ENCODE peak calls at places on chromosomes 6 and 20, in four cellular contexts. O, X, W and B are unnamed samples.

GRCh38 chr20:44247676-44248419 is 740 bp downstream of the GDAP1L1 start:
- DNase-seq in O (no peak), X (peak), W (no peak), B (no peak)

GRCh38 chr6:11609324-11610071 is 71.9 kb downstream of the TMEM170B start:
- DNase-seq in O (no peak), X (peak), W (no peak), B (no peak)

GRCh38 chr20:2006452-2007381 is 12.9 kb upstream of the PDYN start:
- DNase-seq in O (no peak), X (no peak), W (no peak), B (no peak)

GRCh38 chr6:35583893-35584688 is 71.4 kb upstream of the TULP1 start:
- DNase-seq in O (peak), X (peak), W (no peak), B (no peak)

GRCh38 chr6:129755787-129756186 is 45.8 kb upstream of the ARHGAP18 start:
- DNase-seq in O (no peak), X (no peak), W (no peak), B (no peak)

GRCh38 chr6:6886160-6886885 is 221.4 kb upstream of the RREB1 start:
- DNase-seq in O (no peak), X (no peak), W (no peak), B (no peak)

GRCh38 chr20:32648761-32649615 is 24.8 kb downstream of the C20orf203 start:
- DNase-seq in O (no peak), X (no peak), W (no peak), B (no peak)

GRCh38 chr6:140779341-140779740 is 1353.4 kb upstream of the GJE1 start:
- DNase-seq in O (no peak), X (peak), W (no peak), B (no peak)

GRCh38 chr6:57252975-57253374 is 30.9 kb upstream of the RAB23 start:
- DNase-seq in O (no peak), X (peak), W (no peak), B (no peak)

GRCh38 chr6:123467437-123467836 is 169.3 kb downstream of the TRDN start:
- DNase-seq in O (no peak), X (no peak), W (no peak), B (no peak)

GRCh38 chr6:142838821-142839685 is 105.9 kb downstream of the HIVEP2 start:
- DNase-seq in O (no peak), X (peak), W (no peak), B (no peak)

GRCh38 chr6:43972915-43973304 is 154.3 kb downstream of the MRPL14 start:
- DNase-seq in O (peak), X (peak), W (no peak), B (peak)

GRCh38 chr6:17015551-17016381 is 86.1 kb upstream of the STMND1 start:
- DNase-seq in O (peak), X (no peak), W (no peak), B (no peak)

GRCh38 chr6:33490198-33490597 is 35.8 kb downstream of the ZBTB9 start:
- DNase-seq in O (no peak), X (no peak), W (no peak), B (no peak)

GRCh38 chr20:10647909-10648308 is 25.9 kb downstream of the JAG1 start:
- DNase-seq in O (no peak), X (no peak), W (no peak), B (no peak)

GRCh38 chr6:139977887-139978332 is 603.5 kb upstream of the CITED2 start:
- DNase-seq in O (no peak), X (peak), W (no peak), B (no peak)

GRCh38 chr20:31587545-31588389 is 17.3 kb upstream of the ID1 start:
- DNase-seq in O (peak), X (no peak), W (no peak), B (no peak)

GRCh38 chr20:52047811-52048302 is 143.7 kb downstream of the ZFP64 start:
- DNase-seq in O (no peak), X (no peak), W (no peak), B (no peak)

GRCh38 chr20:33229843-33230242 is 6.0 kb upstream of the BPIFA1 start:
- DNase-seq in O (no peak), X (no peak), W (no peak), B (no peak)

GRCh38 chr6:135576055-135576454 is 78.5 kb upstream of the AHI1 start:
- DNase-seq in O (no peak), X (peak), W (no peak), B (no peak)

GRCh38 chr6:133512410-133513016 is 271.4 kb downstream of the EYA4 start:
- DNase-seq in O (peak), X (peak), W (no peak), B (no peak)

GRCh38 chr6:149545258-149545753 is 537 bp downstream of the PPIL4 start:
- DNase-seq in O (peak), X (peak), W (no peak), B (no peak)

GRCh38 chr20:61099786-61100185 is 152.3 kb upstream of the CDH4 start:
- DNase-seq in O (no peak), X (no peak), W (no peak), B (no peak)

GRCh38 chr6:132188865-132189264 is 212.4 kb downstream of the MOXD1 start:
- DNase-seq in O (no peak), X (peak), W (no peak), B (no peak)

GRCh38 chr6:43499028-43499815 is 10.9 kb downstream of the LRRC73 start:
- DNase-seq in O (no peak), X (no peak), W (no peak), B (no peak)

GRCh38 chr6:161921602-161922400 is 647.9 kb upstream of the AGPAT4 start:
- DNase-seq in O (no peak), X (no peak), W (no peak), B (no peak)

GRCh38 chr6:15796844-15797243 is 134.0 kb upstream of the DTNBP1 start:
- DNase-seq in O (no peak), X (no peak), W (no peak), B (no peak)

GRCh38 chr6:112231609-112232060 is 22.7 kb downstream of the LAMA4 start:
- DNase-seq in O (no peak), X (no peak), W (no peak), B (no peak)

GRCh38 chr6:111047244-111047643 is 40.1 kb upstream of the SLC16A10 start:
- DNase-seq in O (no peak), X (no peak), W (no peak), B (no peak)

GRCh38 chr6:159578629-159579028 is 114.4 kb downstream of the SOD2 start:
- DNase-seq in O (no peak), X (no peak), W (no peak), B (no peak)
- TF ChIP-seq CTCF in O (no peak), X (no peak), W (no peak), B (no peak)

GRCh38 chr6:41477572-41477971 is 68.6 kb upstream of the FOXP4 start:
- DNase-seq in O (no peak), X (no peak), W (no peak), B (no peak)
- TF ChIP-seq CTCF in O (no peak), X (no peak), W (no peak), B (no peak)

GRCh38 chr6:100283288-100283687 is 181.4 kb downstream of the SIM1 start:
- DNase-seq in O (no peak), X (peak), W (no peak), B (no peak)
- TF ChIP-seq CTCF in O (no peak), X (no peak), W (no peak), B (no peak)

GRCh38 chr20:19690462-19690861 is 67.6 kb upstream of the RIN2 start:
- DNase-seq in O (no peak), X (no peak), W (no peak), B (no peak)

GRCh38 chr20:19683822-19684221 is 74.2 kb upstream of the RIN2 start:
- DNase-seq in O (no peak), X (no peak), W (no peak), B (no peak)

GRCh38 chr20:19692100-19692499 is 66.0 kb upstream of the RIN2 start:
- DNase-seq in O (no peak), X (peak), W (no peak), B (no peak)

GRCh38 chr20:19691125-19691524 is 66.9 kb upstream of the RIN2 start:
- DNase-seq in O (no peak), X (no peak), W (no peak), B (no peak)

GRCh38 chr20:19688031-19688806 is 69.8 kb upstream of the RIN2 start:
- DNase-seq in O (peak), X (peak), W (no peak), B (peak)
- TF ChIP-seq CTCF in O (peak), X (peak), W (peak), B (no peak)

GRCh38 chr6:4128072-4128471 is 7.3 kb downstream of the ECI2 start:
- DNase-seq in O (no peak), X (no peak), W (no peak), B (no peak)

GRCh38 chr6:4125500-4125899 is 9.9 kb downstream of the ECI2 start:
- DNase-seq in O (no peak), X (no peak), W (no peak), B (no peak)

GRCh38 chr6:4124361-4124760 is 11.0 kb downstream of the ECI2 start:
- DNase-seq in O (no peak), X (no peak), W (no peak), B (no peak)

GRCh38 chr6:4128748-4129147 is 6.6 kb downstream of the ECI2 start:
- DNase-seq in O (no peak), X (no peak), W (no peak), B (no peak)

DNA sequence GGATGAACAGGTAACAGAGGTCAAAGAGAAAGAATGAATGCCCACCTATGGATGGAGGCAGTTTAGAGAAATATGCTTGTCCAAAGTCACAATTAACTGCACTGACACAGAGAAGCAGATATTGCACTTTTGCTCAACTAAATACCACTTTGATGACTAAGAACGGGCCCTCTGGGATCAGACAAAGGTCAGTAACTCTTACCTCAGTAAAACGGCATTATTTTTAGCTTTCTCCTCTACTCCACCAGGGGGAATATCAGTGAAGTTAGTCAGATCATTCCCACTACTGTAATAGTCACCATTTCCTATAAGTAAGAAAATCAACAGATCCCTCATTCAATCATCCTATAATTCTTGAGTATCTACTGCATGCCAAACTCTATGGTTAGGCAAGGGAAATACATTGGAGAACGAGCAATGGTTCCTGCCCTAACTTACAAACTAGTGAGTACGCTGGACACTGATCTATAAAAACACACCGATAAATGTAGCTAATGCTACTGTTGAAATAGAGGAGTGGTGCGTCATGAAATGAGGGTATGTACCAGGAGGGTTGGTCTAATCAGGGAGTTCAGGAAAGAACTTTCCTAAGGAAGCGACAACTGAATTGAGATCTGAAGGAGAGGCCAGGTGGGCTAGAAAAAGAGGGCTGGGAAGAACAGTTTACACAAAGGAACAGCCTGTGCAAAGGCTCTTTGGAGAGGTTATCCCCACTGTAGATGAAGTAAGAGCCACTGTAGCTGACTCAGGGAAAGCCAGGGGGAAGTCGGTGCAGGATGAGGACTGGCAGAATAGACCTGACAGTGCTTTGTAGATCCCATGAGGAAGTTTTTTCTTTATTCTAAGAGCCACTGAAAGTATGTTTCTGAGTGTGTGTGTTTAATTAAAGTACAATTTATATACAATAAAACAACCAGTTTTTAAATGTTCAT is 9.2 kb downstream of the ECI2 start:
- DNase-seq in O (no peak), X (peak), W (no peak), B (no peak)
- TF ChIP-seq CTCF in O (no peak), X (peak), W (no peak), B (no peak)

GRCh38 chr6:13383280-13384163 is 55.2 kb upstream of the TBC1D7 start:
- DNase-seq in O (no peak), X (no peak), W (no peak), B (no peak)

GRCh38 chr6:13384506-13384905 is 56.2 kb upstream of the TBC1D7 start:
- DNase-seq in O (no peak), X (no peak), W (no peak), B (no peak)

GRCh38 chr6:13378669-13379590 is 50.6 kb upstream of the TBC1D7 start:
- DNase-seq in O (peak), X (no peak), W (no peak), B (no peak)

GRCh38 chr6:13377054-13377758 is 48.9 kb upstream of the TBC1D7 start:
- DNase-seq in O (no peak), X (no peak), W (no peak), B (no peak)

GRCh38 chr6:13380761-13381160 is 52.4 kb upstream of the TBC1D7 start:
- DNase-seq in O (no peak), X (no peak), W (no peak), B (no peak)
- TF ChIP-seq CTCF in O (no peak), X (no peak), W (no peak), B (no peak)

DNA sequence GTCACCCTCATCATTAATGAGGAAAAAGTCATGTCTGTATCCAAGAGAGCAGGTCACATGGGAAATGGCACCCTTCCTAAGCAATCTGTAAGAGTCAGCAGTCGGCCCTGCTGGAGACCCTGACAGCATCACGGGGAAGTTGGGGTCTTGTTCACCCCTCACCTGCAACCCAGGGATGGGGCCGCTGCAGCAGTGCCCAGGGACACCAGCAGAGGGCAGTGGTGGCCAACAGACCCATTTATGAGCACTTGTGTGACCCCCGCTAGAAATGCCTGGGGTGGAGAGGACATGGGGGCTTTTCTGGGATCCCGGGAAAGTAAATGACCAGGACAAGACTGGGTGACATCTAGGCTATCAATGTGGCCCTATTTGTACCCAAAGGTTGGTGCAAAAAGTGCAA is 35.9 kb downstream of the ANKRD60 start:
- DNase-seq in O (no peak), X (no peak), W (no peak), B (no peak)
- TF ChIP-seq CTCF in O (peak), X (peak), W (no peak), B (no peak)

DNA sequence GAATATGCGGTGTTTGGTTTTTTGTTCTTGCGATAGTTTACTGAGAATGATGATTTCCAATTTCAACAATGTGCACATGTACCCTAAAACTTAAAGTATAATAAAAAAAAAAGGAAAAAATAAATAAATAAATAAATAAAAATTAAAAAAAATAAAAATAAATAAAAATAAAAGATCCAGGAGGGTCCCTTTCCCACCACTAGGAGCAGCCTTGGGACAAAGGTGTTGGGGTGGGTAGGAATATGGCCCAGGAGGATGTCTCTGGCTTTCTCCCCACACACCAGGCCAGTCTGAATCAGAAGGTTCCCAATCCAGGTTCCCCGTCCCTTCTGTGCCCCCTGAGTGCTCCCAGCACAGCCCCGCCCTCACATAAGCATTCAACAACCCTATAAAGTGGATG is 9.5 kb downstream of the LRFN2 start:
- DNase-seq in O (no peak), X (no peak), W (no peak), B (no peak)
- TF ChIP-seq CTCF in O (no peak), X (peak), W (no peak), B (no peak)